ENCODE peak calls at places on chromosomes 2 and 18, in six cellular contexts. One of them, this sample, is unnamed.

GRCh38 chr2:27954261-27954673 is 63.7 kb downstream of the BABAM2 start:
- DNase-seq in stimulated activated CD4-positive, alpha-beta T cell treated with anti-CD3 and anti-CD28 coated beads, Interleukin-15, amount 100 ng/mL, for 1 hour: no peak
- DNase-seq in T-cell: no peak
- DNase-seq in activated gamma-delta T cell treated with Interleukin-2 at 50 U/mL for 16 hours: no peak
- DNase-seq in cardiac septum: no peak
- DNase-seq in activated CD4-positive, alpha-beta memory T cell treated with anti-CD3 and anti-CD28 coated beads, Interleukin-2, amount 10 ng/mL, durations not matched to agents 7 days and 5 days: no peak
- DNase-seq in this sample: no peak

GRCh38 chr2:77797088-77797487 is 274.9 kb upstream of the LRRTM4 start:
- DNase-seq in stimulated activated CD4-positive, alpha-beta T cell treated with anti-CD3 and anti-CD28 coated beads, Interleukin-15, amount 100 ng/mL, for 1 hour: no peak
- DNase-seq in T-cell: no peak
- DNase-seq in activated gamma-delta T cell treated with Interleukin-2 at 50 U/mL for 16 hours: no peak
- DNase-seq in cardiac septum: no peak
- DNase-seq in activated CD4-positive, alpha-beta memory T cell treated with anti-CD3 and anti-CD28 coated beads, Interleukin-2, amount 10 ng/mL, durations not matched to agents 7 days and 5 days: no peak
- DNase-seq in this sample: no peak

GRCh38 chr2:6475155-6475940 is 390.4 kb downstream of the CMPK2 start:
- DNase-seq in stimulated activated CD4-positive, alpha-beta T cell treated with anti-CD3 and anti-CD28 coated beads, Interleukin-15, amount 100 ng/mL, for 1 hour: no peak
- DNase-seq in T-cell: no peak
- DNase-seq in activated gamma-delta T cell treated with Interleukin-2 at 50 U/mL for 16 hours: no peak
- DNase-seq in cardiac septum: no peak
- DNase-seq in activated CD4-positive, alpha-beta memory T cell treated with anti-CD3 and anti-CD28 coated beads, Interleukin-2, amount 10 ng/mL, durations not matched to agents 7 days and 5 days: no peak
- DNase-seq in this sample: no peak

GRCh38 chr2:224360801-224361251 is 41.1 kb downstream of the FAM124B start:
- DNase-seq in stimulated activated CD4-positive, alpha-beta T cell treated with anti-CD3 and anti-CD28 coated beads, Interleukin-15, amount 100 ng/mL, for 1 hour: no peak
- DNase-seq in T-cell: no peak
- DNase-seq in activated gamma-delta T cell treated with Interleukin-2 at 50 U/mL for 16 hours: no peak
- DNase-seq in cardiac septum: no peak
- DNase-seq in activated CD4-positive, alpha-beta memory T cell treated with anti-CD3 and anti-CD28 coated beads, Interleukin-2, amount 10 ng/mL, durations not matched to agents 7 days and 5 days: no peak
- DNase-seq in this sample: no peak

GRCh38 chr2:18976112-18976961 is 382.1 kb downstream of the OSR1 start:
- DNase-seq in stimulated activated CD4-positive, alpha-beta T cell treated with anti-CD3 and anti-CD28 coated beads, Interleukin-15, amount 100 ng/mL, for 1 hour: no peak
- DNase-seq in T-cell: no peak
- DNase-seq in activated gamma-delta T cell treated with Interleukin-2 at 50 U/mL for 16 hours: no peak
- DNase-seq in cardiac septum: no peak
- DNase-seq in activated CD4-positive, alpha-beta memory T cell treated with anti-CD3 and anti-CD28 coated beads, Interleukin-2, amount 10 ng/mL, durations not matched to agents 7 days and 5 days: no peak
- DNase-seq in this sample: no peak

GRCh38 chr2:5915926-5916325 is 223.7 kb downstream of the SOX11 start:
- DNase-seq in stimulated activated CD4-positive, alpha-beta T cell treated with anti-CD3 and anti-CD28 coated beads, Interleukin-15, amount 100 ng/mL, for 1 hour: no peak
- DNase-seq in T-cell: no peak
- DNase-seq in activated gamma-delta T cell treated with Interleukin-2 at 50 U/mL for 16 hours: no peak
- DNase-seq in cardiac septum: no peak
- DNase-seq in activated CD4-positive, alpha-beta memory T cell treated with anti-CD3 and anti-CD28 coated beads, Interleukin-2, amount 10 ng/mL, durations not matched to agents 7 days and 5 days: no peak
- DNase-seq in this sample: peak; percentile 56

GRCh38 chr18:39453882-39454281 is 1888.3 kb upstream of the CELF4 start:
- DNase-seq in stimulated activated CD4-positive, alpha-beta T cell treated with anti-CD3 and anti-CD28 coated beads, Interleukin-15, amount 100 ng/mL, for 1 hour: no peak
- DNase-seq in T-cell: no peak
- DNase-seq in activated gamma-delta T cell treated with Interleukin-2 at 50 U/mL for 16 hours: no peak
- DNase-seq in cardiac septum: no peak
- DNase-seq in activated CD4-positive, alpha-beta memory T cell treated with anti-CD3 and anti-CD28 coated beads, Interleukin-2, amount 10 ng/mL, durations not matched to agents 7 days and 5 days: no peak
- DNase-seq in this sample: no peak

GRCh38 chr2:144325086-144325485 is 194.8 kb downstream of the ZEB2 start:
- DNase-seq in stimulated activated CD4-positive, alpha-beta T cell treated with anti-CD3 and anti-CD28 coated beads, Interleukin-15, amount 100 ng/mL, for 1 hour: no peak
- DNase-seq in T-cell: peak; percentile 43
- DNase-seq in activated gamma-delta T cell treated with Interleukin-2 at 50 U/mL for 16 hours: peak; percentile 52
- DNase-seq in cardiac septum: no peak
- DNase-seq in activated CD4-positive, alpha-beta memory T cell treated with anti-CD3 and anti-CD28 coated beads, Interleukin-2, amount 10 ng/mL, durations not matched to agents 7 days and 5 days: peak; percentile 72
- DNase-seq in this sample: no peak

GRCh38 chr2:228224410-228224809 is 42.9 kb upstream of the SPHKAP start:
- DNase-seq in stimulated activated CD4-positive, alpha-beta T cell treated with anti-CD3 and anti-CD28 coated beads, Interleukin-15, amount 100 ng/mL, for 1 hour: no peak
- DNase-seq in T-cell: no peak
- DNase-seq in activated gamma-delta T cell treated with Interleukin-2 at 50 U/mL for 16 hours: no peak
- DNase-seq in cardiac septum: no peak
- DNase-seq in activated CD4-positive, alpha-beta memory T cell treated with anti-CD3 and anti-CD28 coated beads, Interleukin-2, amount 10 ng/mL, durations not matched to agents 7 days and 5 days: no peak
- DNase-seq in this sample: no peak

GRCh38 chr2:176854878-176855277 is 357.7 kb upstream of the HNRNPA3 start:
- DNase-seq in stimulated activated CD4-positive, alpha-beta T cell treated with anti-CD3 and anti-CD28 coated beads, Interleukin-15, amount 100 ng/mL, for 1 hour: no peak
- DNase-seq in T-cell: no peak
- DNase-seq in activated gamma-delta T cell treated with Interleukin-2 at 50 U/mL for 16 hours: no peak
- DNase-seq in cardiac septum: no peak
- DNase-seq in activated CD4-positive, alpha-beta memory T cell treated with anti-CD3 and anti-CD28 coated beads, Interleukin-2, amount 10 ng/mL, durations not matched to agents 7 days and 5 days: no peak
- DNase-seq in this sample: no peak

GRCh38 chr18:70386582-70386981 is 97.7 kb downstream of the SOCS6 start:
- DNase-seq in stimulated activated CD4-positive, alpha-beta T cell treated with anti-CD3 and anti-CD28 coated beads, Interleukin-15, amount 100 ng/mL, for 1 hour: no peak
- DNase-seq in T-cell: no peak
- DNase-seq in activated gamma-delta T cell treated with Interleukin-2 at 50 U/mL for 16 hours: no peak
- DNase-seq in cardiac septum: no peak
- DNase-seq in activated CD4-positive, alpha-beta memory T cell treated with anti-CD3 and anti-CD28 coated beads, Interleukin-2, amount 10 ng/mL, durations not matched to agents 7 days and 5 days: no peak
- DNase-seq in this sample: no peak

GRCh38 chr2:28956415-28956826 is 24.7 kb upstream of the TOGARAM2 start:
- DNase-seq in stimulated activated CD4-positive, alpha-beta T cell treated with anti-CD3 and anti-CD28 coated beads, Interleukin-15, amount 100 ng/mL, for 1 hour: peak; percentile 9
- DNase-seq in T-cell: peak; percentile 14
- DNase-seq in activated gamma-delta T cell treated with Interleukin-2 at 50 U/mL for 16 hours: peak; percentile 33
- DNase-seq in cardiac septum: no peak
- DNase-seq in activated CD4-positive, alpha-beta memory T cell treated with anti-CD3 and anti-CD28 coated beads, Interleukin-2, amount 10 ng/mL, durations not matched to agents 7 days and 5 days: peak; percentile 40
- DNase-seq in this sample: no peak

GRCh38 chr18:7177131-7177744 is 53.7 kb upstream of the LRRC30 start:
- DNase-seq in stimulated activated CD4-positive, alpha-beta T cell treated with anti-CD3 and anti-CD28 coated beads, Interleukin-15, amount 100 ng/mL, for 1 hour: no peak
- DNase-seq in T-cell: no peak
- DNase-seq in activated gamma-delta T cell treated with Interleukin-2 at 50 U/mL for 16 hours: no peak
- DNase-seq in cardiac septum: no peak
- DNase-seq in activated CD4-positive, alpha-beta memory T cell treated with anti-CD3 and anti-CD28 coated beads, Interleukin-2, amount 10 ng/mL, durations not matched to agents 7 days and 5 days: no peak
- DNase-seq in this sample: peak; percentile 91

GRCh38 chr2:201118957-201119848 is 3.2 kb downstream of the CFLAR start:
- DNase-seq in stimulated activated CD4-positive, alpha-beta T cell treated with anti-CD3 and anti-CD28 coated beads, Interleukin-15, amount 100 ng/mL, for 1 hour: no peak
- DNase-seq in T-cell: peak; percentile 31
- DNase-seq in activated gamma-delta T cell treated with Interleukin-2 at 50 U/mL for 16 hours: peak; percentile 29
- DNase-seq in cardiac septum: no peak
- DNase-seq in activated CD4-positive, alpha-beta memory T cell treated with anti-CD3 and anti-CD28 coated beads, Interleukin-2, amount 10 ng/mL, durations not matched to agents 7 days and 5 days: peak; percentile 38
- DNase-seq in this sample: no peak

GRCh38 chr2:15546297-15547098 is 14.6 kb downstream of the NBAS start:
- DNase-seq in stimulated activated CD4-positive, alpha-beta T cell treated with anti-CD3 and anti-CD28 coated beads, Interleukin-15, amount 100 ng/mL, for 1 hour: no peak
- DNase-seq in T-cell: no peak
- DNase-seq in activated gamma-delta T cell treated with Interleukin-2 at 50 U/mL for 16 hours: no peak
- DNase-seq in cardiac septum: no peak
- DNase-seq in activated CD4-positive, alpha-beta memory T cell treated with anti-CD3 and anti-CD28 coated beads, Interleukin-2, amount 10 ng/mL, durations not matched to agents 7 days and 5 days: no peak
- DNase-seq in this sample: no peak

GRCh38 chr2:43052204-43052943 is 174.0 kb downstream of the ZFP36L2 start:
- DNase-seq in stimulated activated CD4-positive, alpha-beta T cell treated with anti-CD3 and anti-CD28 coated beads, Interleukin-15, amount 100 ng/mL, for 1 hour: no peak
- DNase-seq in T-cell: no peak
- DNase-seq in activated gamma-delta T cell treated with Interleukin-2 at 50 U/mL for 16 hours: no peak
- DNase-seq in cardiac septum: no peak
- DNase-seq in activated CD4-positive, alpha-beta memory T cell treated with anti-CD3 and anti-CD28 coated beads, Interleukin-2, amount 10 ng/mL, durations not matched to agents 7 days and 5 days: no peak
- DNase-seq in this sample: no peak

GRCh38 chr2:191245046-191245868 is at the start of gene MYO1B:
- DNase-seq in stimulated activated CD4-positive, alpha-beta T cell treated with anti-CD3 and anti-CD28 coated beads, Interleukin-15, amount 100 ng/mL, for 1 hour: no peak
- DNase-seq in T-cell: peak; percentile 46
- DNase-seq in activated gamma-delta T cell treated with Interleukin-2 at 50 U/mL for 16 hours: peak; percentile 26
- DNase-seq in cardiac septum: peak; percentile 84
- DNase-seq in activated CD4-positive, alpha-beta memory T cell treated with anti-CD3 and anti-CD28 coated beads, Interleukin-2, amount 10 ng/mL, durations not matched to agents 7 days and 5 days: peak; percentile 48
- DNase-seq in this sample: peak; percentile 75

GRCh38 chr2:73979686-73980085 is 5.0 kb upstream of the TET3 start:
- DNase-seq in stimulated activated CD4-positive, alpha-beta T cell treated with anti-CD3 and anti-CD28 coated beads, Interleukin-15, amount 100 ng/mL, for 1 hour: no peak
- DNase-seq in T-cell: no peak
- DNase-seq in activated gamma-delta T cell treated with Interleukin-2 at 50 U/mL for 16 hours: no peak
- DNase-seq in cardiac septum: no peak
- DNase-seq in activated CD4-positive, alpha-beta memory T cell treated with anti-CD3 and anti-CD28 coated beads, Interleukin-2, amount 10 ng/mL, durations not matched to agents 7 days and 5 days: no peak
- DNase-seq in this sample: no peak

GRCh38 chr2:109210431-109211200 is 81.6 kb downstream of the SH3RF3 start:
- DNase-seq in stimulated activated CD4-positive, alpha-beta T cell treated with anti-CD3 and anti-CD28 coated beads, Interleukin-15, amount 100 ng/mL, for 1 hour: no peak
- DNase-seq in T-cell: no peak
- DNase-seq in activated gamma-delta T cell treated with Interleukin-2 at 50 U/mL for 16 hours: no peak
- DNase-seq in cardiac septum: peak; percentile 51
- DNase-seq in activated CD4-positive, alpha-beta memory T cell treated with anti-CD3 and anti-CD28 coated beads, Interleukin-2, amount 10 ng/mL, durations not matched to agents 7 days and 5 days: no peak
- DNase-seq in this sample: no peak

GRCh38 chr18:44130365-44130942 is 550.2 kb upstream of the SETBP1 start:
- DNase-seq in stimulated activated CD4-positive, alpha-beta T cell treated with anti-CD3 and anti-CD28 coated beads, Interleukin-15, amount 100 ng/mL, for 1 hour: no peak
- DNase-seq in T-cell: no peak
- DNase-seq in activated gamma-delta T cell treated with Interleukin-2 at 50 U/mL for 16 hours: no peak
- DNase-seq in cardiac septum: no peak
- DNase-seq in activated CD4-positive, alpha-beta memory T cell treated with anti-CD3 and anti-CD28 coated beads, Interleukin-2, amount 10 ng/mL, durations not matched to agents 7 days and 5 days: no peak
- DNase-seq in this sample: peak; percentile 55

GRCh38 chr2:1561793-1562521 is 148.7 kb downstream of the TPO start:
- DNase-seq in stimulated activated CD4-positive, alpha-beta T cell treated with anti-CD3 and anti-CD28 coated beads, Interleukin-15, amount 100 ng/mL, for 1 hour: no peak
- DNase-seq in T-cell: no peak
- DNase-seq in activated gamma-delta T cell treated with Interleukin-2 at 50 U/mL for 16 hours: no peak
- DNase-seq in cardiac septum: peak; percentile 75
- DNase-seq in activated CD4-positive, alpha-beta memory T cell treated with anti-CD3 and anti-CD28 coated beads, Interleukin-2, amount 10 ng/mL, durations not matched to agents 7 days and 5 days: no peak
- DNase-seq in this sample: peak; percentile 10

GRCh38 chr2:147782521-147782920 is 62.3 kb upstream of the ACVR2A start:
- DNase-seq in stimulated activated CD4-positive, alpha-beta T cell treated with anti-CD3 and anti-CD28 coated beads, Interleukin-15, amount 100 ng/mL, for 1 hour: no peak
- DNase-seq in T-cell: no peak
- DNase-seq in activated gamma-delta T cell treated with Interleukin-2 at 50 U/mL for 16 hours: no peak
- DNase-seq in cardiac septum: no peak
- DNase-seq in activated CD4-positive, alpha-beta memory T cell treated with anti-CD3 and anti-CD28 coated beads, Interleukin-2, amount 10 ng/mL, durations not matched to agents 7 days and 5 days: no peak
- DNase-seq in this sample: no peak

GRCh38 chr2:215434447-215435260 is 1.2 kb downstream of the FN1 start:
- DNase-seq in stimulated activated CD4-positive, alpha-beta T cell treated with anti-CD3 and anti-CD28 coated beads, Interleukin-15, amount 100 ng/mL, for 1 hour: no peak
- DNase-seq in T-cell: no peak
- DNase-seq in activated gamma-delta T cell treated with Interleukin-2 at 50 U/mL for 16 hours: no peak
- DNase-seq in cardiac septum: no peak
- DNase-seq in activated CD4-positive, alpha-beta memory T cell treated with anti-CD3 and anti-CD28 coated beads, Interleukin-2, amount 10 ng/mL, durations not matched to agents 7 days and 5 days: no peak
- DNase-seq in this sample: no peak

GRCh38 chr2:152582081-152582480 is 135.2 kb downstream of the PRPF40A start:
- DNase-seq in stimulated activated CD4-positive, alpha-beta T cell treated with anti-CD3 and anti-CD28 coated beads, Interleukin-15, amount 100 ng/mL, for 1 hour: no peak
- DNase-seq in T-cell: no peak
- DNase-seq in activated gamma-delta T cell treated with Interleukin-2 at 50 U/mL for 16 hours: no peak
- DNase-seq in cardiac septum: no peak
- DNase-seq in activated CD4-positive, alpha-beta memory T cell treated with anti-CD3 and anti-CD28 coated beads, Interleukin-2, amount 10 ng/mL, durations not matched to agents 7 days and 5 days: no peak
- DNase-seq in this sample: no peak

GRCh38 chr2:45786030-45786830 is 134.8 kb downstream of the PRKCE start:
- DNase-seq in stimulated activated CD4-positive, alpha-beta T cell treated with anti-CD3 and anti-CD28 coated beads, Interleukin-15, amount 100 ng/mL, for 1 hour: no peak
- DNase-seq in T-cell: no peak
- DNase-seq in activated gamma-delta T cell treated with Interleukin-2 at 50 U/mL for 16 hours: no peak
- DNase-seq in cardiac septum: no peak
- DNase-seq in activated CD4-positive, alpha-beta memory T cell treated with anti-CD3 and anti-CD28 coated beads, Interleukin-2, amount 10 ng/mL, durations not matched to agents 7 days and 5 days: no peak
- DNase-seq in this sample: no peak

This sample was measured in testis.